ENCODE peak calls at places on chromosomes 3 and 15, in seven cellular contexts. One of them, this sample, is unnamed.
A peak's percentile ranks its signal among the peaks of the same experiment; 100 is the strongest.

GRCh38 chr15:38611228-38611627 is 46.6 kb upstream of the RASGRP1 start:
- DNase-seq in stimulated activated CD4-positive, alpha-beta T cell treated with anti-CD3 and anti-CD28 coated beads, Interleukin-12 subunit alpha, Interleukin-12 subunit beta, amount 100 ng/mL, for 24 hours: no peak
- DNase-seq in LoVo: no peak
- DNase-seq in transverse colon: no peak
- DNase-seq in iPS DF 19.7: no peak
- DNase-seq in activated CD4-positive, alpha-beta T cell treated with anti-CD3 and anti-CD28 coated beads, Interleukin-2, amount 10 ng/mL, durations not matched to agents 7 days and 5 days: peak; percentile 61
- DNase-seq in amygdala: no peak
- DNase-seq in this sample: no peak

GRCh38 chr3:22129101-22129500 is 378.1 kb upstream of the ZNF385D start:
- DNase-seq in activated CD4-positive, alpha-beta T cell treated with anti-CD3 and anti-CD28 coated beads, Interleukin-2, amount 10 ng/mL, durations not matched to agents 7 days and 5 days: no peak
- DNase-seq in LoVo: no peak
- DNase-seq in amygdala: no peak
- DNase-seq in stimulated activated CD4-positive, alpha-beta T cell treated with anti-CD3 and anti-CD28 coated beads, Interleukin-12 subunit alpha, Interleukin-12 subunit beta, amount 100 ng/mL, for 24 hours: no peak
- DNase-seq in transverse colon: no peak
- DNase-seq in iPS DF 19.7: no peak
- DNase-seq in this sample: no peak

GRCh38 chr3:193734737-193735366 is 141.8 kb downstream of the OPA1 start:
- DNase-seq in amygdala: no peak
- DNase-seq in stimulated activated CD4-positive, alpha-beta T cell treated with anti-CD3 and anti-CD28 coated beads, Interleukin-12 subunit alpha, Interleukin-12 subunit beta, amount 100 ng/mL, for 24 hours: no peak
- DNase-seq in activated CD4-positive, alpha-beta T cell treated with anti-CD3 and anti-CD28 coated beads, Interleukin-2, amount 10 ng/mL, durations not matched to agents 7 days and 5 days: no peak
- DNase-seq in transverse colon: no peak
- DNase-seq in LoVo: no peak
- DNase-seq in iPS DF 19.7: no peak
- DNase-seq in this sample: no peak

GRCh38 chr3:126135398-126136076 is 44.8 kb downstream of the ALDH1L1 start:
- DNase-seq in transverse colon: peak; percentile 6
- DNase-seq in stimulated activated CD4-positive, alpha-beta T cell treated with anti-CD3 and anti-CD28 coated beads, Interleukin-12 subunit alpha, Interleukin-12 subunit beta, amount 100 ng/mL, for 24 hours: no peak
- DNase-seq in amygdala: no peak
- DNase-seq in LoVo: no peak
- DNase-seq in iPS DF 19.7: no peak
- DNase-seq in activated CD4-positive, alpha-beta T cell treated with anti-CD3 and anti-CD28 coated beads, Interleukin-2, amount 10 ng/mL, durations not matched to agents 7 days and 5 days: no peak
- DNase-seq in this sample: peak; percentile 46

GRCh38 chr3:33218446-33219174 is at the start of gene SUSD5:
- DNase-seq in iPS DF 19.7: peak; percentile 35
- DNase-seq in amygdala: no peak
- DNase-seq in stimulated activated CD4-positive, alpha-beta T cell treated with anti-CD3 and anti-CD28 coated beads, Interleukin-12 subunit alpha, Interleukin-12 subunit beta, amount 100 ng/mL, for 24 hours: no peak
- DNase-seq in LoVo: no peak
- DNase-seq in activated CD4-positive, alpha-beta T cell treated with anti-CD3 and anti-CD28 coated beads, Interleukin-2, amount 10 ng/mL, durations not matched to agents 7 days and 5 days: no peak
- DNase-seq in transverse colon: no peak
- DNase-seq in this sample: no peak

GRCh38 chr3:112376413-112376812 is 43.5 kb downstream of the CD200 start:
- DNase-seq in stimulated activated CD4-positive, alpha-beta T cell treated with anti-CD3 and anti-CD28 coated beads, Interleukin-12 subunit alpha, Interleukin-12 subunit beta, amount 100 ng/mL, for 24 hours: no peak
- DNase-seq in LoVo: no peak
- DNase-seq in amygdala: no peak
- DNase-seq in iPS DF 19.7: no peak
- DNase-seq in activated CD4-positive, alpha-beta T cell treated with anti-CD3 and anti-CD28 coated beads, Interleukin-2, amount 10 ng/mL, durations not matched to agents 7 days and 5 days: no peak
- DNase-seq in transverse colon: no peak
- DNase-seq in this sample: no peak

GRCh38 chr15:62453979-62454378 is 288.9 kb upstream of the C2CD4B start:
- DNase-seq in iPS DF 19.7: no peak
- DNase-seq in transverse colon: no peak
- DNase-seq in activated CD4-positive, alpha-beta T cell treated with anti-CD3 and anti-CD28 coated beads, Interleukin-2, amount 10 ng/mL, durations not matched to agents 7 days and 5 days: no peak
- DNase-seq in stimulated activated CD4-positive, alpha-beta T cell treated with anti-CD3 and anti-CD28 coated beads, Interleukin-12 subunit alpha, Interleukin-12 subunit beta, amount 100 ng/mL, for 24 hours: no peak
- DNase-seq in amygdala: no peak
- DNase-seq in LoVo: no peak
- DNase-seq in this sample: no peak

GRCh38 chr3:46628980-46629379 is 16.7 kb downstream of the FAM240A start:
- DNase-seq in activated CD4-positive, alpha-beta T cell treated with anti-CD3 and anti-CD28 coated beads, Interleukin-2, amount 10 ng/mL, durations not matched to agents 7 days and 5 days: no peak
- DNase-seq in stimulated activated CD4-positive, alpha-beta T cell treated with anti-CD3 and anti-CD28 coated beads, Interleukin-12 subunit alpha, Interleukin-12 subunit beta, amount 100 ng/mL, for 24 hours: no peak
- DNase-seq in LoVo: no peak
- DNase-seq in amygdala: peak; percentile 31
- DNase-seq in iPS DF 19.7: no peak
- DNase-seq in transverse colon: peak; percentile 26
- DNase-seq in this sample: no peak

GRCh38 chr3:73719877-73720276 is 95.1 kb upstream of the PDZRN3 start:
- DNase-seq in amygdala: no peak
- DNase-seq in iPS DF 19.7: no peak
- DNase-seq in transverse colon: peak; percentile 54
- DNase-seq in activated CD4-positive, alpha-beta T cell treated with anti-CD3 and anti-CD28 coated beads, Interleukin-2, amount 10 ng/mL, durations not matched to agents 7 days and 5 days: no peak
- DNase-seq in LoVo: no peak
- DNase-seq in stimulated activated CD4-positive, alpha-beta T cell treated with anti-CD3 and anti-CD28 coated beads, Interleukin-12 subunit alpha, Interleukin-12 subunit beta, amount 100 ng/mL, for 24 hours: no peak
- DNase-seq in this sample: no peak

GRCh38 chr15:98771444-98772059 is 123.2 kb downstream of the IGF1R start:
- DNase-seq in LoVo: no peak
- DNase-seq in iPS DF 19.7: no peak
- DNase-seq in stimulated activated CD4-positive, alpha-beta T cell treated with anti-CD3 and anti-CD28 coated beads, Interleukin-12 subunit alpha, Interleukin-12 subunit beta, amount 100 ng/mL, for 24 hours: no peak
- DNase-seq in activated CD4-positive, alpha-beta T cell treated with anti-CD3 and anti-CD28 coated beads, Interleukin-2, amount 10 ng/mL, durations not matched to agents 7 days and 5 days: no peak
- DNase-seq in amygdala: no peak
- DNase-seq in transverse colon: no peak
- DNase-seq in this sample: no peak

GRCh38 chr3:46671541-46672348 is 21.7 kb downstream of the ALS2CL start:
- DNase-seq in LoVo: no peak
- DNase-seq in activated CD4-positive, alpha-beta T cell treated with anti-CD3 and anti-CD28 coated beads, Interleukin-2, amount 10 ng/mL, durations not matched to agents 7 days and 5 days: no peak
- DNase-seq in amygdala: no peak
- DNase-seq in stimulated activated CD4-positive, alpha-beta T cell treated with anti-CD3 and anti-CD28 coated beads, Interleukin-12 subunit alpha, Interleukin-12 subunit beta, amount 100 ng/mL, for 24 hours: no peak
- DNase-seq in iPS DF 19.7: no peak
- DNase-seq in transverse colon: peak; percentile 5
- DNase-seq in this sample: peak; percentile 38

GRCh38 chr15:68415061-68415460 is 16.9 kb downstream of the ITGA11 start:
- DNase-seq in amygdala: no peak
- DNase-seq in stimulated activated CD4-positive, alpha-beta T cell treated with anti-CD3 and anti-CD28 coated beads, Interleukin-12 subunit alpha, Interleukin-12 subunit beta, amount 100 ng/mL, for 24 hours: no peak
- DNase-seq in iPS DF 19.7: no peak
- DNase-seq in activated CD4-positive, alpha-beta T cell treated with anti-CD3 and anti-CD28 coated beads, Interleukin-2, amount 10 ng/mL, durations not matched to agents 7 days and 5 days: no peak
- DNase-seq in transverse colon: no peak
- DNase-seq in LoVo: no peak
- DNase-seq in this sample: peak; percentile 5

GRCh38 chr3:148466143-148466542 is 231.6 kb upstream of the AGTR1 start:
- DNase-seq in amygdala: no peak
- DNase-seq in LoVo: no peak
- DNase-seq in transverse colon: no peak
- DNase-seq in stimulated activated CD4-positive, alpha-beta T cell treated with anti-CD3 and anti-CD28 coated beads, Interleukin-12 subunit alpha, Interleukin-12 subunit beta, amount 100 ng/mL, for 24 hours: no peak
- DNase-seq in activated CD4-positive, alpha-beta T cell treated with anti-CD3 and anti-CD28 coated beads, Interleukin-2, amount 10 ng/mL, durations not matched to agents 7 days and 5 days: no peak
- DNase-seq in iPS DF 19.7: no peak
- DNase-seq in this sample: no peak

GRCh38 chr3:152728346-152728980 is 106.5 kb upstream of the P2RY1 start:
- DNase-seq in activated CD4-positive, alpha-beta T cell treated with anti-CD3 and anti-CD28 coated beads, Interleukin-2, amount 10 ng/mL, durations not matched to agents 7 days and 5 days: no peak
- DNase-seq in stimulated activated CD4-positive, alpha-beta T cell treated with anti-CD3 and anti-CD28 coated beads, Interleukin-12 subunit alpha, Interleukin-12 subunit beta, amount 100 ng/mL, for 24 hours: no peak
- DNase-seq in amygdala: no peak
- DNase-seq in iPS DF 19.7: no peak
- DNase-seq in transverse colon: no peak
- DNase-seq in LoVo: no peak
- DNase-seq in this sample: no peak

GRCh38 chr3:108953700-108954099 is at the start of gene GUCA1C:
- DNase-seq in stimulated activated CD4-positive, alpha-beta T cell treated with anti-CD3 and anti-CD28 coated beads, Interleukin-12 subunit alpha, Interleukin-12 subunit beta, amount 100 ng/mL, for 24 hours: no peak
- DNase-seq in amygdala: no peak
- DNase-seq in iPS DF 19.7: no peak
- DNase-seq in activated CD4-positive, alpha-beta T cell treated with anti-CD3 and anti-CD28 coated beads, Interleukin-2, amount 10 ng/mL, durations not matched to agents 7 days and 5 days: no peak
- DNase-seq in transverse colon: no peak
- DNase-seq in LoVo: no peak
- DNase-seq in this sample: no peak

GRCh38 chr15:73403171-73403570 is 34.4 kb upstream of the HCN4 start:
- DNase-seq in iPS DF 19.7: no peak
- DNase-seq in stimulated activated CD4-positive, alpha-beta T cell treated with anti-CD3 and anti-CD28 coated beads, Interleukin-12 subunit alpha, Interleukin-12 subunit beta, amount 100 ng/mL, for 24 hours: no peak
- DNase-seq in LoVo: no peak
- DNase-seq in transverse colon: no peak
- DNase-seq in amygdala: no peak
- DNase-seq in activated CD4-positive, alpha-beta T cell treated with anti-CD3 and anti-CD28 coated beads, Interleukin-2, amount 10 ng/mL, durations not matched to agents 7 days and 5 days: no peak
- DNase-seq in this sample: no peak

GRCh38 chr3:151037746-151038145 is 47.7 kb upstream of the MED12L start:
- DNase-seq in iPS DF 19.7: no peak
- DNase-seq in LoVo: peak; percentile 26
- DNase-seq in transverse colon: peak; percentile 9
- DNase-seq in activated CD4-positive, alpha-beta T cell treated with anti-CD3 and anti-CD28 coated beads, Interleukin-2, amount 10 ng/mL, durations not matched to agents 7 days and 5 days: no peak
- DNase-seq in amygdala: no peak
- DNase-seq in stimulated activated CD4-positive, alpha-beta T cell treated with anti-CD3 and anti-CD28 coated beads, Interleukin-12 subunit alpha, Interleukin-12 subunit beta, amount 100 ng/mL, for 24 hours: no peak
- DNase-seq in this sample: no peak

GRCh38 chr3:72821170-72821781 is 27.0 kb downstream of the SHQ1 start:
- DNase-seq in transverse colon: peak; percentile 64
- DNase-seq in activated CD4-positive, alpha-beta T cell treated with anti-CD3 and anti-CD28 coated beads, Interleukin-2, amount 10 ng/mL, durations not matched to agents 7 days and 5 days: peak; percentile 47
- DNase-seq in iPS DF 19.7: no peak
- DNase-seq in stimulated activated CD4-positive, alpha-beta T cell treated with anti-CD3 and anti-CD28 coated beads, Interleukin-12 subunit alpha, Interleukin-12 subunit beta, amount 100 ng/mL, for 24 hours: no peak
- DNase-seq in amygdala: no peak
- DNase-seq in LoVo: peak; percentile 65
- DNase-seq in this sample: peak; percentile 69

GRCh38 chr3:112089956-112090898 is 4.0 kb downstream of the C3orf52 start:
- DNase-seq in amygdala: no peak
- DNase-seq in LoVo: peak; percentile 30
- DNase-seq in iPS DF 19.7: no peak
- DNase-seq in transverse colon: no peak
- DNase-seq in activated CD4-positive, alpha-beta T cell treated with anti-CD3 and anti-CD28 coated beads, Interleukin-2, amount 10 ng/mL, durations not matched to agents 7 days and 5 days: no peak
- DNase-seq in stimulated activated CD4-positive, alpha-beta T cell treated with anti-CD3 and anti-CD28 coated beads, Interleukin-12 subunit alpha, Interleukin-12 subunit beta, amount 100 ng/mL, for 24 hours: no peak
- DNase-seq in this sample: no peak

GRCh38 chr15:29596266-29596665 is 226.0 kb downstream of the TJP1 start:
- DNase-seq in transverse colon: no peak
- DNase-seq in LoVo: no peak
- DNase-seq in stimulated activated CD4-positive, alpha-beta T cell treated with anti-CD3 and anti-CD28 coated beads, Interleukin-12 subunit alpha, Interleukin-12 subunit beta, amount 100 ng/mL, for 24 hours: no peak
- DNase-seq in activated CD4-positive, alpha-beta T cell treated with anti-CD3 and anti-CD28 coated beads, Interleukin-2, amount 10 ng/mL, durations not matched to agents 7 days and 5 days: no peak
- DNase-seq in iPS DF 19.7: no peak
- DNase-seq in amygdala: no peak
- DNase-seq in this sample: no peak

GRCh38 chr3:3666664-3667063 is 132.6 kb upstream of the LRRN1 start:
- DNase-seq in stimulated activated CD4-positive, alpha-beta T cell treated with anti-CD3 and anti-CD28 coated beads, Interleukin-12 subunit alpha, Interleukin-12 subunit beta, amount 100 ng/mL, for 24 hours: no peak
- DNase-seq in activated CD4-positive, alpha-beta T cell treated with anti-CD3 and anti-CD28 coated beads, Interleukin-2, amount 10 ng/mL, durations not matched to agents 7 days and 5 days: no peak
- DNase-seq in transverse colon: no peak
- DNase-seq in amygdala: no peak
- DNase-seq in iPS DF 19.7: no peak
- DNase-seq in LoVo: no peak
- DNase-seq in this sample: no peak

GRCh38 chr3:118495243-118495642 is 539.4 kb downstream of the IGSF11 start:
- DNase-seq in activated CD4-positive, alpha-beta T cell treated with anti-CD3 and anti-CD28 coated beads, Interleukin-2, amount 10 ng/mL, durations not matched to agents 7 days and 5 days: no peak
- DNase-seq in stimulated activated CD4-positive, alpha-beta T cell treated with anti-CD3 and anti-CD28 coated beads, Interleukin-12 subunit alpha, Interleukin-12 subunit beta, amount 100 ng/mL, for 24 hours: no peak
- DNase-seq in iPS DF 19.7: no peak
- DNase-seq in amygdala: no peak
- DNase-seq in LoVo: no peak
- DNase-seq in transverse colon: no peak
- DNase-seq in this sample: no peak

GRCh38 chr15:44137750-44138149 is 57.3 kb downstream of the FRMD5 start:
- DNase-seq in LoVo: no peak
- DNase-seq in amygdala: no peak
- DNase-seq in stimulated activated CD4-positive, alpha-beta T cell treated with anti-CD3 and anti-CD28 coated beads, Interleukin-12 subunit alpha, Interleukin-12 subunit beta, amount 100 ng/mL, for 24 hours: no peak
- DNase-seq in activated CD4-positive, alpha-beta T cell treated with anti-CD3 and anti-CD28 coated beads, Interleukin-2, amount 10 ng/mL, durations not matched to agents 7 days and 5 days: no peak
- DNase-seq in transverse colon: peak; percentile 16
- DNase-seq in iPS DF 19.7: no peak
- DNase-seq in this sample: no peak

GRCh38 chr15:66211670-66212455 is 41.7 kb downstream of the MEGF11 start:
- DNase-seq in LoVo: no peak
- DNase-seq in amygdala: no peak
- DNase-seq in transverse colon: no peak
- DNase-seq in activated CD4-positive, alpha-beta T cell treated with anti-CD3 and anti-CD28 coated beads, Interleukin-2, amount 10 ng/mL, durations not matched to agents 7 days and 5 days: no peak
- DNase-seq in iPS DF 19.7: no peak
- DNase-seq in stimulated activated CD4-positive, alpha-beta T cell treated with anti-CD3 and anti-CD28 coated beads, Interleukin-12 subunit alpha, Interleukin-12 subunit beta, amount 100 ng/mL, for 24 hours: no peak
- DNase-seq in this sample: no peak

GRCh38 chr3:27311400-27311799 is 57.8 kb downstream of the NEK10 start:
- DNase-seq in iPS DF 19.7: no peak
- DNase-seq in amygdala: no peak
- DNase-seq in LoVo: peak; percentile 25
- DNase-seq in stimulated activated CD4-positive, alpha-beta T cell treated with anti-CD3 and anti-CD28 coated beads, Interleukin-12 subunit alpha, Interleukin-12 subunit beta, amount 100 ng/mL, for 24 hours: no peak
- DNase-seq in transverse colon: no peak
- DNase-seq in activated CD4-positive, alpha-beta T cell treated with anti-CD3 and anti-CD28 coated beads, Interleukin-2, amount 10 ng/mL, durations not matched to agents 7 days and 5 days: no peak
- DNase-seq in this sample: no peak

GRCh38 chr3:20760981-20761380 is 575.0 kb upstream of the SGO1 start:
- DNase-seq in amygdala: no peak
- DNase-seq in transverse colon: no peak
- DNase-seq in iPS DF 19.7: no peak
- DNase-seq in LoVo: no peak
- DNase-seq in stimulated activated CD4-positive, alpha-beta T cell treated with anti-CD3 and anti-CD28 coated beads, Interleukin-12 subunit alpha, Interleukin-12 subunit beta, amount 100 ng/mL, for 24 hours: no peak
- DNase-seq in activated CD4-positive, alpha-beta T cell treated with anti-CD3 and anti-CD28 coated beads, Interleukin-2, amount 10 ng/mL, durations not matched to agents 7 days and 5 days: no peak
- DNase-seq in this sample: no peak

GRCh38 chr3:12681089-12681488 is 17.2 kb upstream of the RAF1 start:
- DNase-seq in iPS DF 19.7: no peak
- DNase-seq in activated CD4-positive, alpha-beta T cell treated with anti-CD3 and anti-CD28 coated beads, Interleukin-2, amount 10 ng/mL, durations not matched to agents 7 days and 5 days: no peak
- DNase-seq in LoVo: no peak
- DNase-seq in amygdala: no peak
- DNase-seq in stimulated activated CD4-positive, alpha-beta T cell treated with anti-CD3 and anti-CD28 coated beads, Interleukin-12 subunit alpha, Interleukin-12 subunit beta, amount 100 ng/mL, for 24 hours: no peak
- DNase-seq in transverse colon: no peak
- DNase-seq in this sample: no peak

GRCh38 chr3:13115616-13115910 is 42.3 kb upstream of the IQSEC1 start:
- DNase-seq in stimulated activated CD4-positive, alpha-beta T cell treated with anti-CD3 and anti-CD28 coated beads, Interleukin-12 subunit alpha, Interleukin-12 subunit beta, amount 100 ng/mL, for 24 hours: no peak
- DNase-seq in activated CD4-positive, alpha-beta T cell treated with anti-CD3 and anti-CD28 coated beads, Interleukin-2, amount 10 ng/mL, durations not matched to agents 7 days and 5 days: no peak
- DNase-seq in amygdala: no peak
- DNase-seq in iPS DF 19.7: no peak
- DNase-seq in LoVo: no peak
- DNase-seq in transverse colon: no peak
- DNase-seq in this sample: no peak

GRCh38 chr3:129777806-129778205 is 115.7 kb downstream of the TMCC1 start:
- DNase-seq in activated CD4-positive, alpha-beta T cell treated with anti-CD3 and anti-CD28 coated beads, Interleukin-2, amount 10 ng/mL, durations not matched to agents 7 days and 5 days: no peak
- DNase-seq in iPS DF 19.7: no peak
- DNase-seq in stimulated activated CD4-positive, alpha-beta T cell treated with anti-CD3 and anti-CD28 coated beads, Interleukin-12 subunit alpha, Interleukin-12 subunit beta, amount 100 ng/mL, for 24 hours: no peak
- DNase-seq in transverse colon: no peak
- DNase-seq in LoVo: no peak
- DNase-seq in amygdala: no peak
- DNase-seq in this sample: no peak